ENCODE peak calls at places on chromosomes 12 and 14, in eight cellular contexts. D is foreskin fibroblast, T is lower lobe of right lung, V is A673, S is AG09309, X is HFFc6, C is heart left ventricle, K is HCT116. Y is an unnamed sample.

GRCh38 chr12:63068857-63069442 is 82.1 kb downstream of the AVPR1A start:
- DNase-seq in D (peak; percentile 78), S (peak; percentile 48), K (peak; percentile 55), X (peak; percentile 68), V (peak; percentile 73), C (no peak), T (no peak), Y (peak; percentile 91)

GRCh38 chr12:41932470-41932991 is 212.1 kb downstream of the GXYLT1 start:
- DNase-seq in D (peak; percentile 33), K (no peak), X (no peak), V (peak; percentile 96), C (peak; percentile 82), T (peak; percentile 82), S (no peak), Y (no peak)

GRCh38 chr12:84842406-84843013 is 70.1 kb downstream of the SLC6A15 start:
- DNase-seq in K (peak; percentile 28), C (no peak), S (peak; percentile 23), T (no peak), D (peak; percentile 74), X (peak; percentile 53), V (peak; percentile 64), Y (peak; percentile 7)

GRCh38 chr12:130555628-130556485 is 160.2 kb downstream of the RIMBP2 start:
- DNase-seq in X (no peak), C (no peak), S (no peak), V (no peak), T (no peak), K (no peak), D (no peak), Y (no peak)

GRCh38 chr12:99332936-99333591 is 314.5 kb upstream of the GARIN6 start:
- DNase-seq in K (no peak), V (no peak), T (no peak), X (no peak), D (no peak), S (no peak), C (no peak), Y (peak; percentile 4)

GRCh38 chr12:131775904-131776889 is 52.0 kb upstream of the MMP17 start:
- DNase-seq in S (no peak), C (no peak), X (no peak), V (no peak), D (no peak), K (no peak), T (no peak), Y (no peak)

GRCh38 chr12:42716521-42716920 is 127.0 kb upstream of the PRICKLE1 start:
- DNase-seq in V (no peak), T (no peak), K (no peak), X (no peak), C (no peak), D (peak; percentile 80), S (peak; percentile 46), Y (no peak)

GRCh38 chr12:105482976-105483375 is 152.5 kb downstream of the C12orf75 start:
- DNase-seq in S (no peak), X (no peak), V (no peak), D (no peak), K (no peak), T (no peak), C (no peak), Y (no peak)

GRCh38 chr14:50947446-50947845 is 3.2 kb upstream of the PYGL start:
- DNase-seq in S (no peak), X (no peak), D (peak; percentile 64), V (no peak), T (no peak), C (no peak), K (no peak), Y (no peak)

GRCh38 chr12:2940564-2940963 is 18.6 kb upstream of the TEAD4 start:
- DNase-seq in C (no peak), V (no peak), S (no peak), K (no peak), D (no peak), T (no peak), X (no peak), Y (no peak)

GRCh38 chr12:92141585-92142244 is 3.9 kb downstream of the BTG1 start:
- DNase-seq in C (no peak), D (peak; percentile 40), S (no peak), X (no peak), T (no peak), V (no peak), K (no peak), Y (no peak)

GRCh38 chr14:94342334-94342934 is 19.3 kb upstream of the SERPINA6 start:
- DNase-seq in C (peak; percentile 82), D (peak; percentile 99), T (peak; percentile 80), K (peak; percentile 95), V (peak; percentile 89), S (peak; percentile 99), X (peak; percentile 92), Y (peak; percentile 99)

GRCh38 chr14:96631621-96632362 is 129.6 kb downstream of the PAPOLA start:
- DNase-seq in V (no peak), K (no peak), D (no peak), T (no peak), C (no peak), S (no peak), X (no peak), Y (no peak)

GRCh38 chr12:107990325-107990724 is 138.8 kb upstream of the WSCD2 start:
- DNase-seq in D (no peak), S (no peak), K (peak; percentile 27), V (peak; percentile 15), X (no peak), T (no peak), C (no peak), Y (no peak)

GRCh38 chr14:100147181-100147631 is 12.2 kb downstream of the DEGS2 start:
- DNase-seq in T (peak; percentile 70), S (no peak), X (no peak), V (no peak), K (no peak), D (no peak), C (no peak), Y (no peak)

GRCh38 chr12:92278378-92278828 is 132.8 kb upstream of the BTG1 start:
- DNase-seq in C (no peak), T (no peak), X (no peak), V (no peak), S (peak; percentile 29), K (no peak), D (no peak), Y (no peak)

GRCh38 chr14:95303107-95303506 is 16.6 kb downstream of the CLMN start:
- DNase-seq in K (no peak), S (no peak), C (no peak), V (peak; percentile 41), D (no peak), T (no peak), X (no peak), Y (no peak)

GRCh38 chr12:6451348-6452244 is at the start of gene TAPBPL:
- DNase-seq in C (peak; percentile 88), V (peak; percentile 89), K (no peak), X (peak; percentile 84), T (peak; percentile 84), S (peak; percentile 44), D (peak; percentile 90), Y (peak; percentile 82)

GRCh38 chr12:54926246-54926645 is 58.3 kb downstream of the TESPA1 start:
- DNase-seq in C (no peak), V (no peak), D (no peak), X (no peak), T (no peak), K (no peak), S (no peak), Y (no peak)

GRCh38 chr12:42017036-42017435 is 127.6 kb downstream of the GXYLT1 start:
- DNase-seq in K (no peak), T (no peak), S (no peak), C (no peak), V (no peak), X (no peak), D (no peak), Y (no peak)

GRCh38 chr12:6551496-6552139 is 4.2 kb downstream of the IFFO1 start:
- DNase-seq in X (peak; percentile 80), K (no peak), S (no peak), V (no peak), D (peak; percentile 84), C (no peak), T (no peak), Y (no peak)

GRCh38 chr12:6167327-6168280 is 32.6 kb upstream of the CD9 start:
- DNase-seq in C (peak; percentile 67), T (peak; percentile 86), S (peak; percentile 89), X (peak; percentile 96), K (peak; percentile 82), D (peak; percentile 95), V (no peak), Y (no peak)

GRCh38 chr12:111557271-111558106 is 41.6 kb downstream of the ATXN2 start:
- DNase-seq in X (peak; percentile 24), K (no peak), V (peak; percentile 45), D (peak; percentile 23), T (no peak), S (no peak), C (no peak), Y (no peak)

DNA sequence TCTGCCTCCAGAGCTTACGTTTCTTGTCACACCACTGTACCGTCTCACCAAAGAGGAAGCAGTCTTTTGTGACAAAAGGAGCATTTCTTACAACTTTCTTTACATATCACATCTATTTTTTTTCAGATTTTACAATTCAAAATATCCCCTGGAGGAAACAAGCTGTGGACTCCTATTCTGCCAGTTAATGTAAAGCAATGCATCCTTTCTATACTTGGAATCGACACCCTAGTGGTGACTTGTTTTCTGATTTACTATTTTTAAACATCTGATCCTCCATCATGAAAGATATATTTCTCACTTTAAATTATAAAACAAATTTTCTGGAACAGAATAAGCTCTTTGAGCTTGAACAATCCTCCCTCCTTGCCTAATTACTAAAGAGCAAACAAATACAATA is 34.8 kb downstream of the AICDA start:
- DNase-seq in T (no peak), V (no peak), S (no peak), K (no peak), X (no peak), D (no peak), C (no peak), Y (no peak)
- TF ChIP-seq CTCF in T (no peak), V (no peak), S (no peak), K (no peak), X (no peak), D (no peak), C (no peak), Y (no peak)

GRCh38 chr14:54423991-54424390 is 17.2 kb downstream of the CNIH1 start:
- DNase-seq in T (no peak), X (no peak), C (no peak), V (no peak), D (no peak), K (no peak), S (no peak), Y (no peak)
- TF ChIP-seq CTCF in T (no peak), X (no peak), C (no peak), V (no peak), D (no peak), K (no peak), S (no peak), Y (no peak)

DNA sequence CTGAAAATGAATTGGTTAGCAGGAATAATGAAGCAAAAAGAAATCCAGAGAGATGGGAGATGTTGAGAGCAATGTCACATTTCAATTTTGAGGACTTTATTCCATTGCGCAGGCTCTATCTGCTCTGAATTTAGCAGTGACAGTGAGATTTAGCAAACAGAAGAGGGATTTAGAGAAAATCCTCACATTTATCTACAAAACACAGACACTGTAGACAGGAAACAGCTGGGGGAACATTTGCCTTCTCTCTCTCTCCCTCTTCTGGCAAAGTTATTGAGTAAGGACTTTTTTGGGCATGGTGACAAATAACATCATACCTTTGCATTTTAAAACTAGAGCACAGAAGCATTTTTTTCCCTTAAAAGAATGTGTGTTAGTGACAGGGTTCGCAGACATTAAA is at the start of gene IGF1:
- DNase-seq in K (no peak), V (peak; percentile 89), S (no peak), C (no peak), T (no peak), D (peak; percentile 54), X (peak; percentile 60), Y (no peak)
- TF ChIP-seq CTCF in K (no peak), V (peak; percentile 37), S (peak; percentile 34), C (no peak), T (no peak), D (peak; percentile 21), X (peak; percentile 58), Y (peak; percentile 23)

GRCh38 chr12:30064906-30065305 is 281.2 kb upstream of the TMTC1 start:
- DNase-seq in T (no peak), C (no peak), V (no peak), X (no peak), K (no peak), S (no peak), D (no peak), Y (no peak)
- TF ChIP-seq CTCF in T (no peak), C (no peak), V (no peak), X (no peak), K (no peak), S (no peak), D (no peak), Y (no peak)

Y was measured in LNCaP clone FGC.